ENCODE peak calls at places on chromosomes 11 and 22, in nine cellular contexts. B is caudate nucleus; F is right lobe of liver; V is SJSA1; M is HepG2; Z is iPS DF 6.9; G is hepatocyte; C is epithelial cell of prostate; J is CD8-positive, alpha-beta memory T cell. S is an unnamed sample.

GRCh38 chr22:21624120-21624879 is 5.5 kb downstream of the YDJC start:
- DNase-seq in B (no peak), F (no peak), V (no peak), M (no peak), Z (no peak), G (peak), C (no peak), J (peak), S (no peak)

GRCh38 chr11:117932426-117932825 is 3.2 kb upstream of the TMPRSS13 start:
- DNase-seq in B (no peak), F (no peak), V (no peak), M (no peak), Z (no peak), G (no peak), C (no peak), J (no peak), S (no peak)

GRCh38 chr11:381501-382072 is 12.3 kb downstream of the B4GALNT4 start:
- DNase-seq in B (no peak), F (no peak), V (no peak), M (no peak), Z (no peak), G (no peak), C (no peak), J (no peak), S (no peak)

GRCh38 chr11:32385998-32386397 is 49.3 kb downstream of the WT1 start:
- DNase-seq in B (no peak), F (no peak), V (no peak), M (peak), Z (peak), G (peak), C (no peak), J (no peak), S (no peak)

GRCh38 chr11:132134322-132134721 is 763.9 kb downstream of the NTM start:
- DNase-seq in B (no peak), F (no peak), V (no peak), M (no peak), Z (no peak), G (no peak), C (no peak), J (no peak), S (no peak)

GRCh38 chr11:76208829-76209670 is 2.7 kb upstream of the WNT11 start:
- DNase-seq in B (no peak), F (peak), V (no peak), M (peak), Z (no peak), G (peak), C (no peak), J (peak), S (no peak)

GRCh38 chr11:44252999-44253602 is 56.8 kb downstream of the ALX4 start:
- DNase-seq in B (no peak), F (no peak), V (no peak), M (no peak), Z (no peak), G (no peak), C (no peak), J (no peak), S (no peak)

GRCh38 chr22:43446881-43447280 is 35.1 kb downstream of the MPPED1 start:
- DNase-seq in B (no peak), F (no peak), V (no peak), M (no peak), Z (no peak), G (no peak), C (no peak), J (no peak), S (no peak)

GRCh38 chr11:134939046-134939445 is 527.0 kb upstream of the B3GAT1 start:
- DNase-seq in B (no peak), F (no peak), V (no peak), M (no peak), Z (no peak), G (no peak), C (no peak), J (no peak), S (no peak)

GRCh38 chr11:69352181-69352580 is 58.2 kb downstream of the MYEOV start:
- DNase-seq in B (no peak), F (no peak), V (no peak), M (no peak), Z (no peak), G (no peak), C (no peak), J (no peak), S (no peak)

GRCh38 chr22:19121631-19122142 is 525 bp downstream of the DGCR2 start:
- DNase-seq in B (no peak), F (peak), V (no peak), M (no peak), Z (no peak), G (peak), C (no peak), J (peak), S (peak)

GRCh38 chr22:21446128-21446826 is 20.9 kb upstream of the TMEM191C start:
- DNase-seq in B (no peak), F (peak), V (no peak), M (no peak), Z (no peak), G (no peak), C (no peak), J (no peak), S (no peak)

GRCh38 chr11:62575156-62575555 is 1.5 kb upstream of the EEF1G start:
- DNase-seq in B (no peak), F (peak), V (no peak), M (no peak), Z (no peak), G (no peak), C (no peak), J (peak), S (no peak)

GRCh38 chr11:119551726-119552510 is 128.9 kb upstream of the THY1 start:
- DNase-seq in B (no peak), F (no peak), V (no peak), M (no peak), Z (no peak), G (no peak), C (no peak), J (no peak), S (no peak)

GRCh38 chr11:105297463-105297862 is 157.9 kb upstream of the CARD18 start:
- DNase-seq in B (no peak), F (no peak), V (no peak), M (no peak), Z (no peak), G (no peak), C (no peak), J (no peak), S (no peak)

GRCh38 chr11:117221775-117222517 is 9.9 kb downstream of the PCSK7 start:
- DNase-seq in B (no peak), F (no peak), V (no peak), M (no peak), Z (no peak), G (no peak), C (no peak), J (no peak), S (no peak)

GRCh38 chr11:75240381-75241035 is at the start of gene TPBGL:
- DNase-seq in B (no peak), F (peak), V (no peak), M (no peak), Z (no peak), G (peak), C (no peak), J (no peak), S (no peak)

GRCh38 chr22:39746600-39747262 is 146.8 kb downstream of the ENTHD1 start:
- DNase-seq in B (no peak), F (no peak), V (no peak), M (no peak), Z (no peak), G (no peak), C (no peak), J (no peak), S (no peak)

GRCh38 chr11:44010789-44011251 is 37.0 kb upstream of the ACCSL start:
- DNase-seq in B (no peak), F (no peak), V (peak), M (no peak), Z (no peak), G (no peak), C (no peak), J (no peak), S (no peak)

GRCh38 chr11:96388891-96389603 is 665 bp downstream of the CCDC82 start:
- DNase-seq in B (no peak), F (no peak), V (no peak), M (peak), Z (peak), G (no peak), C (no peak), J (no peak), S (no peak)

GRCh38 chr11:101127348-101127698 is 2.3 kb downstream of the PGR start:
- DNase-seq in B (no peak), F (peak), V (no peak), M (no peak), Z (no peak), G (peak), C (no peak), J (no peak), S (no peak)

GRCh38 chr11:123478352-123478986 is 48.4 kb downstream of the GRAMD1B start:
- DNase-seq in B (no peak), F (no peak), V (peak), M (peak), Z (peak), G (peak), C (no peak), J (peak), S (peak)

GRCh38 chr22:17430298-17430900 is 61.1 kb downstream of the CECR2 start:
- DNase-seq in B (no peak), F (no peak), V (no peak), M (no peak), Z (no peak), G (peak), C (peak), J (no peak), S (no peak)
- H3K27ac ChIP-seq in B (peak), F (no peak), V (no peak), M (no peak), Z (no peak), G (peak), C (peak), J (no peak), S (peak)

GRCh38 chr22:50310209-50310722 is 2.8 kb upstream of the PLXNB2 start:
- DNase-seq in B (no peak), F (peak), V (no peak), M (peak), Z (no peak), G (no peak), C (no peak), J (no peak), S (no peak)
- H3K27ac ChIP-seq in B (no peak), F (no peak), V (no peak), M (peak), Z (no peak), G (no peak), C (no peak), J (no peak), S (no peak)

DNA sequence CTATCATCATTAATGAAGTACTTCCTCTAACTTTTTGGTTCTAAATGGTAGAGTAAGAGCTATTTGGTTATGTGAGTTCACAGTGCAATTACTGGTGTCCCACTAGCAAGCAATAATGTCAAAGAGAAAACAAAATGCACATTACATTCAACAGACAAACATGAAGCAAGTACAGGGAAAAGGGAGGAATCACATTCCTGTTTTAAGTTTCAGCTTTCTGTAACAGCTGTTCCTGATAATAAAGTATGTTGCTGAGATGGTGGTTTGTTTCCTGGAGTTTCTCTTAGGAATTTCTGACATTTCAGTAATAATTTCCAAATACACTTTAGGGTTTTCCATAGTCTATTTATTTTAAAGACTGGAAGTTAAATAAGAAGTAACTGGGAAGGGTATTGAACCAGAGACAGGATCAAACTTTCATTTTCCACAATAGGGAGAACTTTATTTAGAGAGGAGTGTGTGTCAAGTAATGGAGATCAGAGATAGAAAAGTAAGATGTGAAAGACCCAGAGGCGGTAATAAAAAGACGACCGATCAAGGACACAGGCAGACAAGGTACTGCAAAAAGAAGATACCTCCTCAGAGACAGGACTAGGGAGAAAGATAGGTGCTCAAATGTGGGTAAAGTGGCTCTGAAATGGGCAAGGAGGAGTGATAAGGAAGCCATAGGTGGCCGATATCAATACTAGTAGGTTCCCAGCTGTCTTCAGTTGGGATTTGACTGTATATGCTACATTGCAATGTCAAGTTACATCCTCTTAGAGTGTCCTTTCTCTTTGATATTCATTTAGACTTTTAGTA is 20.8 kb upstream of the CLNS1A start:
- DNase-seq in B (no peak), F (no peak), V (no peak), M (no peak), Z (no peak), G (no peak), C (no peak), J (no peak), S (no peak)
- H3K27ac ChIP-seq in B (no peak), F (no peak), V (no peak), M (no peak), Z (no peak), G (no peak), C (no peak), J (no peak), S (no peak)

DNA sequence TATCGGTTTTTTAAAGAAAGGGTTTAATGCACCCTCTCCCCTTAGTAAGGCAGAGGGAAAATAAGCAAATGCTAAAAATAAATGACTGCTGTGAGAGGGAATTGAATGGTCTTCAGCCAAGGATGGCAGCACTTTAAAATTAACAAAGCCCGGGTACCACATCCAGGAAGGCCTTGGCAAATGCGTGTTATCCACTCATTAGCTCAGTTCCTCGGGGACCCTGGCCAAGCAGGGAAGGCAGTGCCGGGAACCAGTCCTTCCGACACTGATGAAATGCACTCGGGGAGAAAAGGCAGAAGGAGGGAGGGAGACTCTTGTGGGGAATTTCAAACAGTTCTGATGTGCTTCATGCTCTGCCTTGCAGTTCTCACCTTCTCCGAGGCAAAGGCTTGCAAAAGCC is 38.3 kb downstream of the CLPB start:
- DNase-seq in B (no peak), F (no peak), V (no peak), M (no peak), Z (no peak), G (no peak), C (no peak), J (no peak), S (peak)
- H3K27ac ChIP-seq in B (no peak), F (no peak), V (no peak), M (no peak), Z (no peak), G (no peak), C (no peak), J (no peak), S (peak)

GRCh38 chr11:2904153-2905052 is 18.8 kb upstream of the CDKN1C start:
- DNase-seq in B (no peak), F (peak), V (no peak), M (no peak), Z (no peak), G (peak), C (no peak), J (no peak), S (no peak)
- H3K27ac ChIP-seq in B (no peak), F (no peak), V (no peak), M (no peak), Z (no peak), G (peak), C (peak), J (no peak), S (no peak)

GRCh38 chr11:27380796-27381195 is 17.8 kb upstream of the CCDC34 start:
- DNase-seq in B (no peak), F (no peak), V (no peak), M (no peak), Z (no peak), G (no peak), C (no peak), J (no peak), S (no peak)
- H3K27ac ChIP-seq in B (no peak), F (peak), V (no peak), M (no peak), Z (no peak), G (no peak), C (no peak), J (no peak), S (no peak)

GRCh38 chr11:64235427-64236161 is 1.2 kb downstream of the VEGFB start:
- DNase-seq in B (no peak), F (no peak), V (no peak), M (no peak), Z (no peak), G (no peak), C (no peak), J (peak), S (no peak)
- H3K27ac ChIP-seq in B (peak), F (no peak), V (no peak), M (no peak), Z (no peak), G (no peak), C (no peak), J (peak), S (peak)

S was measured in dorsolateral prefrontal cortex.